ENCODE peak calls at places on chromosome 21, in ten cellular contexts. A is lung, T is PC-9, Q is ovary, X is OCI-LY7, I is upper lobe of right lung, S is transverse colon, D is prostate gland, J is left lung, K is pancreas. Z is an unnamed sample.

GRCh38 chr21:31151682-31152081 is 113.4 kb upstream of the KRTAP19-8 start:
- DNase-seq in A (no peak), S (no peak), Q (no peak), D (no peak), I (no peak), X (no peak), T (no peak), K (no peak), J (no peak), Z (no peak)

GRCh38 chr21:25997788-25998611 is 172.6 kb downstream of the APP start:
- DNase-seq in X (no peak), K (no peak), A (no peak), S (peak; percentile 45), T (peak; percentile 22), D (peak; percentile 17), I (no peak), Q (no peak), J (no peak), Z (no peak)

GRCh38 chr21:41610042-41610839 is 102.3 kb upstream of the TMPRSS2 start:
- DNase-seq in X (peak; percentile 45), A (peak; percentile 76), J (no peak), S (peak; percentile 74), Q (no peak), D (no peak), K (no peak), I (peak; percentile 81), T (peak; percentile 46), Z (no peak)

GRCh38 chr21:14259669-14260458 is 43.9 kb downstream of the RBM11 start:
- DNase-seq in Q (no peak), S (no peak), T (no peak), A (no peak), D (no peak), K (no peak), X (peak; percentile 46), I (no peak), J (no peak), Z (no peak)

GRCh38 chr21:34279883-34280282 is 83.9 kb upstream of the KCNE2 start:
- DNase-seq in T (no peak), I (no peak), Q (no peak), K (no peak), A (no peak), D (no peak), J (no peak), S (no peak), X (no peak), Z (no peak)

GRCh38 chr21:41605178-41605933 is 97.4 kb upstream of the TMPRSS2 start:
- DNase-seq in D (peak; percentile 75), I (peak; percentile 68), K (peak; percentile 73), S (no peak), Q (no peak), A (no peak), X (no peak), T (no peak), J (no peak), Z (no peak)

GRCh38 chr21:24290151-24290833 is 1317.0 kb downstream of the MRPL39 start:
- DNase-seq in A (no peak), X (no peak), Q (no peak), S (no peak), T (no peak), I (no peak), D (no peak), K (no peak), J (no peak), Z (peak; percentile 33)

GRCh38 chr21:17512245-17513213 is at the start of gene CXADR:
- DNase-seq in X (peak; percentile 93), S (peak; percentile 92), I (peak; percentile 96), A (peak; percentile 86), D (peak; percentile 92), J (peak; percentile 94), Q (peak; percentile 61), K (peak; percentile 96), T (peak; percentile 92), Z (peak; percentile 58)

GRCh38 chr21:42411197-42411869 is 7.6 kb downstream of the UBASH3A start:
- DNase-seq in K (no peak), A (no peak), J (no peak), S (no peak), X (peak; percentile 21), D (no peak), T (no peak), Q (no peak), I (peak; percentile 16), Z (no peak)

GRCh38 chr21:42684109-42684916 is 30.9 kb downstream of the PDE9A start:
- DNase-seq in D (no peak), K (no peak), S (no peak), J (peak; percentile 64), T (no peak), I (peak; percentile 61), Q (no peak), A (no peak), X (peak; percentile 14), Z (peak; percentile 40)

GRCh38 chr21:15682182-15682895 is 47.4 kb upstream of the USP25 start:
- DNase-seq in A (no peak), Q (no peak), J (no peak), X (no peak), I (no peak), T (no peak), K (no peak), S (no peak), D (no peak), Z (no peak)

DNA sequence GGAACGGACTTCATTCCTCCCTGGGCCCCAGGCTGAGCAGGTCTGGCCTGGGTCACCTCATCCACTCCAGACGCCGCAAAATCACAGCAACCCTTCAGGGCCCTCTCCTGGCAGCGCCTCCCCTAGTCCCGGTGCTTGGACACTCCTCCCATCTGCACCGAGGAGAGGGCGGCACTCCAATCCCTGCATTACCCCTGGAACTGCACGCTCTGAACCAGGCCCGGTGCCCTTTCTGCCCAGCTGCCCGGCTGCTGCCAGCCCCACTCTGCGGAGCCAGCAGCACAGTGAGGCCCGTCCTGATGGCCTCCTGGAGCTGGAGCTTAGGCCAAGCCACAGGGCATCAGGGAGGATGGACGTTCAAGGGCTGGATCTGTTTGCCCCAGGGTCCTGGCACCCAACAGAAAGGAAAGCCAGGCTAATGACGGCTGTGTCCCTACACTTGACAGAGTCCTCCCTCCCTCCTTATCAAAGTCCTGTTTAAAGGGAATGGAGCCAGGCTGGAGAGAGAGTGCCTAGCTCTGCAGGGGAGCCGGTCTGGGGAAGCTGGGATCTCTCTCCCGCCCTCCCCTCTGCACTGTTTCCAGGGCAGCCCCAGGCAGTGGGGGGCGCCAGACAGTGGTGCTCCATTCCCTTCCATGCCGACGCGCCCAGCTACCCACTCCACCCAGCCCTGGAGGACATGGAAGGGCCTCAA is 12.7 kb downstream of the COL6A2 start:
- DNase-seq in J (peak; percentile 67), Q (peak; percentile 67), T (no peak), X (no peak), I (peak; percentile 79), D (peak; percentile 3), K (peak; percentile 31), S (peak; percentile 26), A (peak; percentile 28), Z (no peak)
- TF ChIP-seq CTCF in J (no peak), Q (peak; percentile 17), T (no peak), X (no peak), I (no peak), D (no peak), K (no peak), S (no peak), A (no peak), Z (no peak)

DNA sequence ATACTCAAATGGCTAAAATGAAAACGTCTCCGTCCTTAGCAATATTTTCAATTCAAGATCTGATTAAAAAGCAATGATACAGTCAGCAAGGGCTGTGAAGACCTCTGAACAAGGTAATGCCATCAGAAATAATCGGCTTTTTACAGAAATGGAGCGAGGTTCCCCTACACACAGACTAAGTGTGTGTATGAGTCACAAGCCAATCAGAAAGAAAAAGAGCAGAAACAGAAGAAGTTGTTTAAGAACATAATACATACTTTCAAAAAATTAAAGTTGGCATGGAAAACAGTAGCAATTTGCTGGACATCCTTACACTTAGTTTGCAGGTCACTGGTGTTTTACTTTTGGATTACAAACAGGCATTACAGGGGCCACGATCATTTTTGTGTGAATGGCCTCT is 349.9 kb upstream of the RUNX1 start:
- DNase-seq in D (no peak), I (no peak), Q (no peak), X (no peak), K (no peak), S (no peak), J (no peak), T (no peak), A (no peak), Z (no peak)
- H3K27ac ChIP-seq in D (no peak overlapping the region), I (no peak overlapping the region), Q (no peak overlapping the region), X (no peak overlapping the region), K (no peak overlapping the region), S (no peak overlapping the region), J (no peak overlapping the region), T (peak overlapping the region; percentile 34), A (no peak overlapping the region), Z (no peak overlapping the region)

GRCh38 chr21:36696640-36697472 is 2.1 kb upstream of the SIM2 start:
- DNase-seq in Q (no peak), S (no peak), J (peak; percentile 67), A (no peak), T (no peak), K (peak; percentile 60), D (no peak), X (no peak), I (peak; percentile 53), Z (no peak)
- H3K9me3 ChIP-seq in Q (no peaks in the 10 kb centered on the region), S (no peaks in the 10 kb centered on the region), J (no peaks in the 10 kb centered on the region), A (no peaks in the 10 kb centered on the region), T (no peaks in the 10 kb centered on the region), K (no peaks in the 10 kb centered on the region), D (no peaks in the 10 kb centered on the region), X (no peaks in the 10 kb centered on the region), I (no peaks in the 10 kb centered on the region), Z (no peaks in the 10 kb centered on the region)

GRCh38 chr21:39387461-39388037 is 38.7 kb upstream of the HMGN1 start:
- DNase-seq in K (peak; percentile 97), Q (peak; percentile 94), A (peak; percentile 90), S (peak; percentile 92), J (peak; percentile 98), D (peak; percentile 85), T (peak; percentile 86), X (peak; percentile 93), I (peak; percentile 96), Z (peak; percentile 91)

GRCh38 chr21:39386899-39387298 is 38.0 kb upstream of the HMGN1 start:
- DNase-seq in X (no peak), K (no peak), S (no peak), A (no peak), J (no peak), T (no peak), D (no peak), I (no peak), Q (no peak), Z (no peak)

GRCh38 chr21:39388038-39388810 is 39.3 kb upstream of the HMGN1 start:
- DNase-seq in I (peak; percentile 97), A (peak; percentile 92), J (peak; percentile 100), Q (peak; percentile 93), T (peak; percentile 84), D (peak; percentile 89), S (peak; percentile 94), K (peak; percentile 96), X (peak; percentile 84), Z (peak; percentile 82)

GRCh38 chr21:39390212-39390765 is 41.4 kb upstream of the HMGN1 start:
- DNase-seq in J (no peak), X (no peak), T (no peak), Q (no peak), I (no peak), A (no peak), S (no peak), D (no peak), K (no peak), Z (no peak)

DNA sequence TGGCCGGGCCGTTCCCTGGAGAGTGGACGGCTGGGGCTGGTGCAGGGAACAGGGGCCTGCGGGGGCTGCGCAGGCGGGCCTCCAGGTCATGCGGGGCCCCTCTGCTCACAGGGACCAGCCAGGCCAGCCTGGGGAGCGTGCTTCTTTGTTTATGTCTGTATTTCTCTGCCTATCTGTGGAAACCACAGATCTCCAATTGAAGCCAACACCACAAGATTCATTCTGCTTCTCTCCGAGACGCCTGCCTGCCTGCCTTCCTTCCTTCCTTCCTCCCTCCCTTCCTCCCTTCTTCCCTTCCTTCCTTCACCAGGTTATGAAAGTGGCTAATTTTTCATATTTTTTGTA is 39.9 kb upstream of the HMGN1 start:
- DNase-seq in D (no peak), T (no peak), I (no peak), S (no peak), K (no peak), A (no peak), X (no peak), Q (no peak), J (no peak), Z (no peak)
- TF ChIP-seq CTCF in D (no peak), T (peak; percentile 16), I (no peak), S (peak; percentile 5), K (peak; percentile 1), A (no peak), X (peak; percentile 46), Q (no peak), J (no peak), Z (no peak)

Z was measured in CD4-positive, alpha-beta T cell.